ENCODE peak calls at places on chromosomes 11 and 22, in seven cellular contexts. W is left ventricle myocardium superior; G is central memory CD8-positive, alpha-beta T cell; S is PC-3; C is activated CD8-positive, alpha-beta memory T cell treated with anti-CD3 and anti-CD28 coated beads, Interleukin-2, amount 10 ng/mL, durations not matched to agents 7 days and 5 days; H is heart left ventricle; T is activated CD4-positive, alpha-beta T cell treated with anti-CD3 and anti-CD28 coated beads for 36 hours. B is an unnamed sample.

GRCh38 chr11:30282289-30282631 is 40.6 kb upstream of the ARL14EP start:
- ATAC-seq in T (peak), W (no peak), S (no peak), H (no peak), C (peak), G (peak), B (no peak)

GRCh38 chr11:78840623-78841022 is 266.0 kb upstream of the NARS2 start:
- ATAC-seq in W (peak), H (no peak), C (no peak), S (no peak), G (no peak), T (no peak), B (peak)

GRCh38 chr22:17303840-17304779 is 65.2 kb upstream of the CECR2 start:
- ATAC-seq in H (no peak), C (peak), T (peak), S (no peak), W (no peak), G (peak), B (no peak)

GRCh38 chr22:40498454-40499186 is 128.2 kb downstream of the SGSM3 start:
- ATAC-seq in C (no peak), W (peak), T (peak), H (peak), G (no peak), S (peak), B (peak)

GRCh38 chr11:20011294-20011951 is 148.9 kb downstream of the DBX1 start:
- ATAC-seq in S (no peak), C (no peak), T (no peak), G (no peak), H (no peak), W (no peak), B (no peak)

GRCh38 chr22:36145881-36146280 is 14.7 kb downstream of the APOL3 start:
- ATAC-seq in S (no peak), G (no peak), W (peak), T (no peak), C (no peak), H (peak), B (no peak)

GRCh38 chr11:106920899-106921504 is 97.3 kb downstream of the GUCY1A2 start:
- ATAC-seq in H (peak), W (peak), S (no peak), C (no peak), G (no peak), T (no peak), B (no peak)

GRCh38 chr11:9820260-9820659 is 156.4 kb downstream of the SWAP70 start:
- ATAC-seq in H (peak), T (no peak), G (no peak), C (no peak), W (peak), S (no peak), B (no peak)

GRCh38 chr11:250274-250673 is 13.5 kb downstream of the PSMD13 start:
- ATAC-seq in C (no peak), T (peak), G (no peak), W (no peak), H (no peak), S (no peak), B (no peak)

GRCh38 chr11:72405009-72405408 is 29.3 kb downstream of the CLPB start:
- ATAC-seq in W (peak), S (no peak), C (no peak), T (no peak), H (peak), G (no peak), B (no peak)

B was measured in SK-N-SH treated with all-trans-retinoic acid at 6 μM for 48 hours.